ENCODE peak calls at places on chromosome 12, in seven cellular contexts. P is tibial nerve; C is posterior cingulate gyrus; G is stimulated activated CD4-positive, alpha-beta T cell treated with anti-CD3 and anti-CD28 coated beads, Interleukin-2, amount 100 ng/mL, for 48 hours; K is prostate gland; I is esophagus squamous epithelium; Z is RPMI7951. Y is an unnamed sample.

GRCh38 chr12:98154850-98155249 is 360.5 kb upstream of the TMPO start:
- DNase-seq in G (no peak), C (no peak), K (peak), Z (no peak), I (no peak), P (no peak), Y (no peak)

GRCh38 chr12:57272337-57273151 is 21.6 kb upstream of the STAC3 start:
- DNase-seq in K (no peak), Z (no peak), C (no peak), I (no peak), P (no peak), G (no peak), Y (no peak)

GRCh38 chr12:115010324-115010995 is 326.5 kb upstream of the TBX3 start:
- DNase-seq in G (no peak), I (no peak), Z (peak), C (no peak), K (no peak), P (no peak), Y (no peak)

GRCh38 chr12:117884161-117884560 is 84.6 kb downstream of the KSR2 start:
- DNase-seq in K (no peak), G (no peak), P (no peak), I (no peak), Z (no peak), C (no peak), Y (no peak)

GRCh38 chr12:108689314-108690190 is 41.8 kb downstream of the CORO1C start:
- DNase-seq in C (no peak), K (peak), G (peak), P (no peak), I (no peak), Z (peak), Y (peak)

GRCh38 chr12:117671734-117672133 is 297.1 kb downstream of the KSR2 start:
- DNase-seq in C (no peak), Z (peak), I (no peak), K (peak), G (no peak), P (peak), Y (no peak)

GRCh38 chr12:105031061-105031807 is 45.1 kb downstream of the NOPCHAP1 start:
- DNase-seq in I (no peak), Z (no peak), C (no peak), P (no peak), G (no peak), K (no peak), Y (no peak)

GRCh38 chr12:78863482-78864427 is 819 bp upstream of the SYT1 start:
- DNase-seq in P (peak), G (no peak), I (no peak), Z (peak), K (peak), C (peak), Y (no peak)

GRCh38 chr12:85587158-85587557 is 249.1 kb downstream of the RASSF9 start:
- DNase-seq in C (no peak), I (no peak), K (no peak), G (no peak), Z (no peak), P (no peak), Y (no peak)

GRCh38 chr12:67721216-67721615 is 72.7 kb downstream of the DYRK2 start:
- DNase-seq in K (no peak), G (no peak), P (no peak), C (no peak), I (no peak), Z (peak), Y (no peak)

GRCh38 chr12:2052861-2053674 is at the start of gene CACNA1C:
- DNase-seq in K (peak), C (peak), I (no peak), G (peak), Z (peak), P (no peak), Y (no peak)

GRCh38 chr12:122873540-122873939 is 22.4 kb downstream of the VPS37B start:
- DNase-seq in I (no peak), C (no peak), K (no peak), P (no peak), Z (no peak), G (no peak), Y (no peak)

GRCh38 chr12:79887912-79888311 is 47.0 kb downstream of the PPP1R12A start:
- DNase-seq in G (no peak), K (no peak), P (no peak), I (no peak), Z (no peak), C (no peak), Y (no peak)

GRCh38 chr12:132147423-132148367 is 3.4 kb downstream of the NOC4L start:
- DNase-seq in Z (no peak), P (no peak), G (no peak), K (no peak), C (no peak), I (no peak), Y (peak)

GRCh38 chr12:104505095-104505819 is 48.5 kb downstream of the CHST11 start:
- DNase-seq in G (no peak), Z (no peak), I (no peak), C (no peak), K (no peak), P (no peak), Y (no peak)

GRCh38 chr12:4824415-4824814 is 85.3 kb upstream of the KCNA1 start:
- DNase-seq in P (no peak), I (no peak), Z (peak), G (no peak), K (no peak), C (no peak), Y (no peak)